ENCODE peak calls at places on chromosome 2, in eight cellular contexts. E is Right ventricle myocardium superior; H is fibroblast of pulmonary artery; W is stimulated activated CD8-positive, alpha-beta memory T cell treated with anti-CD3 and anti-CD28 coated beads, Interleukin-4, amount 100 ng/mL, for 1 hour; A is Caco-2; K is ELF-1; D is NCI-H2081; J is RKO. S is an unnamed sample.
A peak's percentile ranks its signal among the peaks of the same experiment; 100 is the strongest.

GRCh38 chr2:84493494-84493893 is 22.8 kb upstream of the DNAH6 start:
- DNase-seq in J (peak; percentile 25), D (no peak), K (no peak), H (peak; percentile 87), A (no peak), W (no peak), E (no peak), S (no peak)

GRCh38 chr2:157441072-157441454 is 2.8 kb downstream of the CYTIP start:
- DNase-seq in W (no peak), J (no peak), A (no peak), K (no peak), E (no peak), D (no peak), H (peak; percentile 56), S (no peak)

GRCh38 chr2:138030459-138030858 is 66.2 kb downstream of the HNMT start:
- DNase-seq in K (no peak), W (no peak), H (peak; percentile 63), D (no peak), A (no peak), J (no peak), E (no peak), S (no peak)

GRCh38 chr2:234588054-234588430 is 91.2 kb upstream of the ARL4C start:
- DNase-seq in A (no peak), J (no peak), K (no peak), E (no peak), H (no peak), D (no peak), W (no peak), S (no peak)

GRCh38 chr2:9782197-9782719 is 61.0 kb upstream of the TAF1B start:
- DNase-seq in E (peak; percentile 32), K (no peak), W (peak; percentile 47), D (no peak), H (no peak), A (no peak), J (no peak), S (no peak)

GRCh38 chr2:239153806-239154591 is 246.8 kb downstream of the HDAC4 start:
- DNase-seq in H (no peak), K (no peak), E (no peak), A (no peak), D (no peak), J (no peak), W (no peak), S (no peak)

GRCh38 chr2:230872968-230873669 is 8.4 kb downstream of the ITM2C start:
- DNase-seq in D (no peak), A (no peak), H (no peak), E (peak; percentile 38), J (no peak), K (no peak), W (no peak), S (no peak)

GRCh38 chr2:165055081-165055879 is 100.0 kb upstream of the SLC38A11 start:
- DNase-seq in D (no peak), E (no peak), J (no peak), W (no peak), K (no peak), H (peak; percentile 5), A (no peak), S (no peak)

GRCh38 chr2:71498261-71498701 is 44.9 kb downstream of the DYSF start:
- DNase-seq in H (peak; percentile 92), J (peak; percentile 71), E (no peak), K (peak; percentile 60), A (no peak), W (no peak), D (no peak), S (no peak)

GRCh38 chr2:115303-115702 is 69.0 kb upstream of the FAM110C start:
- DNase-seq in J (peak; percentile 37), W (no peak), E (no peak), H (no peak), D (no peak), A (no peak), K (peak; percentile 49), S (no peak)

GRCh38 chr2:171521361-171522056 is 765 bp upstream of the CYBRD1 start:
- DNase-seq in A (no peak), W (no peak), K (no peak), J (no peak), H (peak; percentile 13), D (no peak), E (no peak), S (no peak)

GRCh38 chr2:8604262-8604661 is 77.6 kb upstream of the ID2 start:
- DNase-seq in W (no peak), A (no peak), D (no peak), H (no peak), J (peak; percentile 24), E (no peak), K (no peak), S (no peak)

GRCh38 chr2:237863102-237863511 is 3.7 kb downstream of the RAMP1 start:
- DNase-seq in D (no peak), K (no peak), J (no peak), E (no peak), W (no peak), H (no peak), A (no peak), S (no peak)

GRCh38 chr2:112053917-112054846 is 887 bp upstream of the TMEM87B start:
- DNase-seq in K (peak; percentile 96), W (peak; percentile 96), A (peak; percentile 98), J (peak; percentile 92), D (peak; percentile 88), H (peak; percentile 97), E (peak; percentile 99), S (peak; percentile 98)

GRCh38 chr2:31302940-31303563 is 69.1 kb downstream of the EHD3 start:
- DNase-seq in H (no peak), W (no peak), E (peak; percentile 71), J (no peak), D (no peak), K (no peak), A (no peak), S (peak; percentile 48)

GRCh38 chr2:30200875-30201274 is 30.5 kb upstream of the LBH start:
- DNase-seq in D (no peak), A (no peak), K (no peak), J (no peak), W (no peak), E (no peak), H (no peak), S (no peak)

GRCh38 chr2:117972466-117973123 is 41.3 kb downstream of the CCDC93 start:
- DNase-seq in J (no peak), D (no peak), A (no peak), H (peak; percentile 92), K (no peak), E (no peak), W (no peak), S (no peak)

GRCh38 chr2:96927420-96928171 is 57.7 kb upstream of the SEMA4C start:
- DNase-seq in W (no peak), D (peak; percentile 77), E (peak; percentile 70), A (no peak), H (peak; percentile 11), J (no peak), K (no peak), S (no peak)

GRCh38 chr2:218856896-218857243 is 2.7 kb upstream of the WNT6 start:
- DNase-seq in H (no peak), K (no peak), A (no peak), W (no peak), J (no peak), E (no peak), D (no peak), S (no peak)

GRCh38 chr2:212005077-212005671 is 533.4 kb downstream of the ERBB4 start:
- DNase-seq in A (no peak), K (peak; percentile 14), W (no peak), J (peak; percentile 53), H (peak; percentile 60), D (peak; percentile 52), E (peak; percentile 46), S (no peak)

GRCh38 chr2:128536925-128537620 is 218.4 kb upstream of the HS6ST1 start:
- DNase-seq in W (no peak), D (no peak), H (peak; percentile 89), E (no peak), J (peak; percentile 54), K (peak; percentile 74), A (no peak), S (no peak)

GRCh38 chr2:235024191-235024611 is 72.4 kb downstream of the SH3BP4 start:
- DNase-seq in H (no peak), E (peak; percentile 7), D (no peak), W (no peak), J (no peak), A (no peak), K (peak; percentile 71), S (no peak)

GRCh38 chr2:2399390-2399789 is 68.3 kb upstream of the MYT1L start:
- DNase-seq in D (no peak), W (no peak), H (no peak), A (no peak), E (no peak), K (no peak), J (no peak), S (no peak)

GRCh38 chr2:208148803-208149202 is 2.8 kb upstream of the CRYGB start:
- DNase-seq in H (no peak), K (no peak), E (no peak), A (no peak), J (no peak), W (no peak), D (no peak), S (no peak)

GRCh38 chr2:195898505-195898904 is 170.1 kb downstream of the DNAH7 start:
- DNase-seq in W (no peak), E (peak; percentile 83), K (no peak), H (peak; percentile 95), J (no peak), A (no peak), D (no peak), S (peak; percentile 68)

GRCh38 chr2:151120016-151120415 is 141.6 kb downstream of the RBM43 start:
- DNase-seq in K (no peak), W (no peak), E (no peak), H (no peak), J (no peak), A (no peak), D (peak; percentile 4), S (no peak)

GRCh38 chr2:118860506-118860905 is 13.1 kb upstream of the EN1 start:
- DNase-seq in D (no peak), A (no peak), H (no peak), W (no peak), J (no peak), K (no peak), E (no peak), S (no peak)

GRCh38 chr2:237421542-237422047 is 7.6 kb upstream of the COL6A3 start:
- DNase-seq in E (peak; percentile 88), D (no peak), K (peak; percentile 92), J (peak; percentile 31), W (peak; percentile 65), H (peak; percentile 84), A (peak; percentile 42), S (peak; percentile 85)

GRCh38 chr2:18814387-18814786 is 225.0 kb upstream of the NT5C1B start:
- DNase-seq in H (peak; percentile 63), E (no peak), D (no peak), A (no peak), K (no peak), J (no peak), W (no peak), S (no peak)

GRCh38 chr2:109497911-109498870 is 115.6 kb downstream of the SEPTIN10 start:
- DNase-seq in H (peak; percentile 22), K (no peak), D (no peak), E (no peak), W (no peak), A (no peak), J (no peak), S (no peak)

GRCh38 chr2:149346272-149346671 is 15.9 kb downstream of the LYPD6 start:
- DNase-seq in W (no peak), H (no peak), D (no peak), J (no peak), E (no peak), A (no peak), K (no peak), S (no peak)

GRCh38 chr2:232349546-232349945 is 29.0 kb upstream of the ALPP start:
- DNase-seq in J (no peak), D (no peak), H (no peak), A (peak; percentile 21), E (peak; percentile 30), W (no peak), K (no peak), S (no peak)

GRCh38 chr2:3200420-3200939 is 177.1 kb downstream of the EIPR1 start:
- DNase-seq in J (no peak), W (no peak), E (peak; percentile 47), D (peak; percentile 18), K (no peak), A (no peak), H (no peak), S (no peak)

GRCh38 chr2:239368906-239369584 is 31.8 kb downstream of the HDAC4 start:
- DNase-seq in H (no peak), J (no peak), A (no peak), E (no peak), K (no peak), W (no peak), D (no peak), S (no peak)

S was measured in right atrium auricular region.